ENCODE peak calls at places on chromosomes 12 and 14, in seven cellular contexts. I, Y, D, O, L, G and V are unnamed samples. For H3K4me1, the result is how much of the 10 kb centered on the place peaks cover.

GRCh38 chr14:74684444-74684843 is 28.4 kb downstream of the AREL1 start:
- DNase-seq in I (no peak), Y (no peak), D (no peak), O (no peak), L (no peak), G (no peak), V (no peak)

GRCh38 chr14:102544745-102545460 is 35.3 kb upstream of the ANKRD9 start:
- DNase-seq in I (peak), Y (peak), D (no peak), O (no peak), L (no peak), G (no peak), V (no peak)

GRCh38 chr12:69007858-69008314 is 74.9 kb upstream of the CPM start:
- DNase-seq in I (peak), Y (no peak), D (no peak), O (no peak), L (no peak), G (no peak), V (no peak)

GRCh38 chr12:5318874-5319273 is 113.0 kb upstream of the NTF3 start:
- DNase-seq in I (peak), Y (no peak), D (no peak), O (no peak), L (no peak), G (no peak), V (peak)

GRCh38 chr14:73591690-73592448 is at the start of gene ACOT4:
- DNase-seq in I (peak), Y (no peak), D (peak), O (peak), L (peak), G (no peak), V (no peak)

GRCh38 chr14:74988131-74988530 is 14.6 kb upstream of the EIF2B2 start:
- DNase-seq in I (peak), Y (no peak), D (no peak), O (no peak), L (peak), G (no peak), V (peak)

GRCh38 chr14:102028733-102029132 is 58.1 kb downstream of the HSP90AA1 start:
- DNase-seq in I (peak), Y (no peak), D (no peak), O (no peak), L (no peak), G (no peak), V (no peak)

GRCh38 chr14:80549141-80549540 is 337.8 kb upstream of the DIO2 start:
- DNase-seq in I (no peak), Y (no peak), D (no peak), O (no peak), L (no peak), G (no peak), V (no peak)

GRCh38 chr14:105087963-105088811 is 23.0 kb upstream of the GPR132 start:
- DNase-seq in I (peak), Y (peak), D (no peak), O (peak), L (peak), G (peak), V (no peak)

GRCh38 chr12:29067430-29067829 is 81.6 kb upstream of the FAR2 start:
- DNase-seq in I (no peak), Y (no peak), D (no peak), O (no peak), L (no peak), G (no peak), V (no peak)

GRCh38 chr12:98572010-98572409 is 21.5 kb upstream of the SLC25A3 start:
- DNase-seq in I (no peak), Y (peak), D (no peak), O (no peak), L (peak), G (no peak), V (no peak)

GRCh38 chr14:99265571-99265970 is 6.4 kb downstream of the BCL11B start:
- DNase-seq in I (no peak), Y (no peak), D (no peak), O (no peak), L (no peak), G (no peak), V (no peak)

GRCh38 chr12:7629465-7629864 is 36.2 kb downstream of the APOBEC1 start:
- DNase-seq in I (no peak), Y (no peak), D (no peak), O (no peak), L (no peak), G (no peak), V (no peak)

GRCh38 chr12:31019561-31020308 is 53.9 kb upstream of the DDX11 start:
- DNase-seq in I (no peak), Y (no peak), D (no peak), O (no peak), L (no peak), G (peak), V (no peak)

GRCh38 chr14:64454671-64455070 is 10.6 kb upstream of the AKAP5 start:
- DNase-seq in I (no peak), Y (no peak), D (no peak), O (no peak), L (no peak), G (no peak), V (no peak)

GRCh38 chr12:2877047-2877958 is at the start of the genes FOXM1 and RHNO1:
- DNase-seq in I (peak), Y (peak), D (peak), O (peak), L (peak), G (peak), V (no peak)

GRCh38 chr12:126157575-126157966 is 1092.3 kb downstream of the AACS start:
- DNase-seq in I (no peak), Y (no peak), D (no peak), O (no peak), L (no peak), G (no peak), V (no peak)

GRCh38 chr14:33016611-33017010 is 77.9 kb downstream of the NPAS3 start:
- DNase-seq in I (peak), Y (no peak), D (no peak), O (no peak), L (no peak), G (no peak), V (no peak)
- H3K4me1 ChIP-seq in I (under half), Y (under half), D (under half), O (under half), L (under half), G (under half), V (under half)

GRCh38 chr12:121812320-121812871 is 8.6 kb downstream of the SETD1B start:
- DNase-seq in I (peak), Y (no peak), D (no peak), O (peak), L (peak), G (no peak), V (no peak)

GRCh38 chr12:121810833-121811433 is 7.1 kb downstream of the SETD1B start:
- DNase-seq in I (peak), Y (no peak), D (no peak), O (no peak), L (no peak), G (no peak), V (no peak)

GRCh38 chr12:121812921-121813896 is 9.4 kb downstream of the SETD1B start:
- DNase-seq in I (peak), Y (no peak), D (no peak), O (no peak), L (no peak), G (no peak), V (no peak)

GRCh38 chr12:121810234-121810817 is 6.5 kb downstream of the SETD1B start:
- DNase-seq in I (no peak), Y (no peak), D (no peak), O (no peak), L (no peak), G (no peak), V (no peak)

DNA sequence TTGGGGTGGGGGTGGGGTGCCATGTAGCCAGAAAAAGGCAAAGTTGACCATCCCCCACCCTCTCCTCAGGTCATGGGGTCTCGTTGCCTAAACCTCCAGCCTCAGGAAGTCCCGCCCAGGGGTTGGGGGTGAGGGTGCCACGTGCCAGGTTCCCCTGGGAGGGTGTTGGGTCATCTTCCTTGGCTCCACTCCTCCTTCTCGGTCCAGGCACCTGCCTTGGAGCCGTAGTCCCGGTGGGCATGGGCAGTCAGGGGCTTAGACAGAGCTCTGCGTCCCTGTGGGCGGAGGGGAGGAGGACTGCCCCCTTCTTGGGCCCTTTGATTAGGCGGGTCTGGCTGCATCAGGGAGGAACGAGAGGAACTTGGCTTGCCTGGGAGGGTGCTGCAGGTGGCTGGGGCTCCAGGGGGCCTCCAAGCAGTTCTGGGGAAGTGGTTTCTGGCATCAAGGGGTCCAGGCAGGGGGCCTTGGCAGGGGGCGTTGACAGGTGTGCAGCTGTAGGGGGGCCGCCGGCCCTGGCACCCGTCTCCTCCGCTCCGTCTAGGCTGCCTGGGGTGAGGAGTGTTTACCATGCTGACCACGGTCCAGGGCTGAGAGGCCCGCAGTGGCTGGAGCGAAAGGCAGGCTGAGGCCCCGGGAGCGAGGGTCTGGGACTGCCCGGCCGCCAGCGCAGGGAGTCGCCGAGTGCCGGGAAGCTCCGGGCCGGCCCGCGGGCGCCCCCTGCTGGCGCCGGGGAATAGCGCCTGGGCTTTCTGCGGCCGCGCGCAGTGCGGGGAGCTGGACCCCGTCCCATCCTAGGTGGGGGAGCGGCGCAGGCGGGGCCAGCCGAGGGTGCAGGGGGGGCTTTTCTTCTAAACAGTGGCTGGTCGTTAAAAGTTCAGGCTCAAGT is 7.9 kb downstream of the SETD1B start:
- DNase-seq in I (peak), Y (peak), D (peak), O (peak), L (peak), G (peak), V (no peak)
- H3K4me1 ChIP-seq in I (under half), Y (under half), D (under half), O (under half), L (under half), G (under half), V (under half)

DNA sequence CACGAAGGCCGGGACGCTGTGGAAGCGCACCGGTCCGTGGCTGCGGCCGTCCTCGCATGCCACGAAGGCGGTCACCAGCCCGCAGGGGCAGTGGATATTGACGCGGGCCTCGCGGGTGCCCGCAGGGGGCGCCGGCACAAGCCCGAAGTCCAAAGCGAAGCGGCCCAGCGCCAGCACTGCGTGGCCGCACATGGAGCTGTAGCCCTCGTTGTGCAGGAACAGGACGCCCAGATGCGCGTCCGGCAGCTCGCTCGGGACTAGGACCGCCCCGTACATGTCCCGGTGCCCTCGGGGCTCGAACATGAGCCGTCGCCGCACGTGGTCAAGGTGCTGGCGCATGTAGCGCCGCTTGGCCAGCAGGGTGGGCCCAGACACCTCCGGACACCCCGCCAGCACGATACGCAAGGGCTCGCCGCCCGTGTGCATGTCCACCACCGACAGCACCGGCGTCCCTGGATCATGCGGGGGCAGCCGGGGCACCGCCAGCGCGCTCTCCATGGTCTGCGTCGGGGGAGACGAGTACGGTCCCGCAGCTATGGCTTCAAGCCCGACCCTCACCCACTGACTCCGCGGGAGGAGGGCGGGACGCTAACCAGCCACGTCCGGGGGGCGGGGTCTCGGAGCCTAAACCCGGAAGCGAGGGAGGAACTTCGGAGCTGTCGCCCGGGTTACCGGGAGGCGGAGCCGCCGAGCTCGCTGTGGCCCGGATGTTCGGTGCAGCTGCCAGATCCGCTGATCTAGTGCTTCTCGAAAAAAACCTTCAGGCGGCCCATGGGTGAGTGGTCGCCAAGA is at the start of the genes JKAMP and L3HYPDH:
- DNase-seq in I (peak), Y (peak), D (peak), O (peak), L (peak), G (peak), V (peak)
- H3K4me1 ChIP-seq in I (under half), Y (under half), D (under half), O (under half), L (under half), G (under half), V (under half)

DNA sequence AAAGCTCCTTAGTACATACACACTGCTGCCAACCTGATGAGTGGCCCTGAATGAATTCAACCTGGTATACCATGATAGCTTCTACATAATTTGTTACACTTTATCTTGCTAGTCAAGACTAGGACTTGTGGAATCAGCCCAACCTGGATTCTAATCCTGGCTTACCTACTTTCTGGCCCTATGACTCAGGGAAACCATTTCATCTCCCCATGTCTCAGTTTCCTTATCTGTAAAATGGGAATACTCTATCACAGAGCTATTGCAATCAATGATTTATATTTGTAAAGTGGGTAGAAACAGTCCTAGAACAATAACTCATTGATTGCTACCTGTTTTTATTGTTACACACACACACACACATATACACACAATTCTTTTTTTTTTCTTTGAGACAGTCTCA is 6.5 kb upstream of the DUSP6 start:
- DNase-seq in I (no peak), Y (no peak), D (no peak), O (no peak), L (no peak), G (no peak), V (no peak)
- H3K4me1 ChIP-seq in I (under half), Y (half or more), D (under half), O (under half), L (under half), G (under half), V (under half)

DNA sequence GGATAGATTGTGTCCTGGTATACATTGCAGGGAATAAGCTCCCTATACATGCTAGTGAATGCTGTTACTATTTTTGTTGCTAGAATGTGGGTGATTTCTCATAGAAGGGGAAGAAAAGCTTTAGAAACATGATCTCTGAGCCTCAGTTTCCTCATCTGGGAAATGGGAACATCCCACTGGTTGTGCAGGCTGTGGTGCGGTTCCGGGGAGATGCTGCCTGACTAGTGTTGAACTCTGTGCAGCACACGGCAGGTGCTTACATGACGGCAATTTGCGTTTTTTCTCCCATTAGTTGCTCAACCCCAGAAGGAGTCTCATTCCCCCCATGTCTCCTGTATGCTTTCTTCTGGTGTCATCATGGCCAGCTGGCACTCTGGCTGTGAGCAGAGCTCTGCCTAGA is 32.9 kb downstream of the FOXN4 start:
- DNase-seq in I (no peak), Y (no peak), D (no peak), O (no peak), L (no peak), G (no peak), V (no peak)
- H3K4me1 ChIP-seq in I (under half), Y (under half), D (under half), O (under half), L (under half), G (under half), V (under half)

GRCh38 chr14:93956514-93957332 is 19.6 kb downstream of the ASB2 start:
- DNase-seq in I (no peak), Y (no peak), D (no peak), O (no peak), L (no peak), G (no peak), V (no peak)
- H3K4me1 ChIP-seq in I (under half), Y (half or more), D (half or more), O (half or more), L (under half), G (under half), V (under half)

DNA sequence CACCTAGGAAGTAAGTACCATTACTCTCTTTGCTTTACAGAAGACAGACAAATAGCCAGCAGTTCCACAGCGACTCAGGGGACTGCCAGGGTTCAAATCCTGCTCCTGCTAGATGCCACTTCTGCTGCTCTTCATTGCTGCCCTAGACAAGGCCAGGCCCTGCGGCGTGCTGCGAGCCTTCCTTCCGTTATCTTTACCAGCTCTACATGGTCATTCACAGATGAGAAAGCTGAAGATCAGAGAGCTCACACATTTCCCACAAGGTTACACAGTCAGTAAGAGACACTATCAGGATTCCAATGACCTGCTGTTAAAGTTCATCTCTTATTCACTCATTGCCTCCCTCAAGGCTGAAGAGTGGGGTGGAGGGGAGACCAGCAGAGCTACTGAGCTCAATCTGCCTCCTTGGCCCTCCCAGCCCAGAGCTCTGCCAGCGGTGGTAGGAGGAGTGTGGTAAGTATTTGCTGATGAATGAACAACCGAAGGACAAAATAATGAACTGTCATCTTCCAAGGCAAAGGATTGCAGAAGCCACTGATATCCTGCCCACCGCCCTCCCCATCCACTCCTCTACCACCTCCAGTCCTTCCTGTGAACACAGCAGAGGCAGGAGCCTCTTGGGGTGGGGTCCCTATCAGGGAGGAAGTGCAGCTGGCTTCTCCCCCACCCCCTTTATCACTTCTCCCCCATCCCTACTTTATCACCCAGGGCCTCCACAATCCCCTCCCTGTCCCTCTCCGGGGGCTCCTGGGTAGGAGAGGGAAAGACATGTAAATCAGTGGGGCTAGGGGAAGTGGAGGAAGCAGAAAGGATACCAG is 14.7 kb upstream of the HDAC7 start:
- DNase-seq in I (no peak), Y (no peak), D (no peak), O (no peak), L (no peak), G (no peak), V (no peak)
- H3K4me1 ChIP-seq in I (under half), Y (under half), D (half or more), O (under half), L (under half), G (under half), V (under half)

DNA sequence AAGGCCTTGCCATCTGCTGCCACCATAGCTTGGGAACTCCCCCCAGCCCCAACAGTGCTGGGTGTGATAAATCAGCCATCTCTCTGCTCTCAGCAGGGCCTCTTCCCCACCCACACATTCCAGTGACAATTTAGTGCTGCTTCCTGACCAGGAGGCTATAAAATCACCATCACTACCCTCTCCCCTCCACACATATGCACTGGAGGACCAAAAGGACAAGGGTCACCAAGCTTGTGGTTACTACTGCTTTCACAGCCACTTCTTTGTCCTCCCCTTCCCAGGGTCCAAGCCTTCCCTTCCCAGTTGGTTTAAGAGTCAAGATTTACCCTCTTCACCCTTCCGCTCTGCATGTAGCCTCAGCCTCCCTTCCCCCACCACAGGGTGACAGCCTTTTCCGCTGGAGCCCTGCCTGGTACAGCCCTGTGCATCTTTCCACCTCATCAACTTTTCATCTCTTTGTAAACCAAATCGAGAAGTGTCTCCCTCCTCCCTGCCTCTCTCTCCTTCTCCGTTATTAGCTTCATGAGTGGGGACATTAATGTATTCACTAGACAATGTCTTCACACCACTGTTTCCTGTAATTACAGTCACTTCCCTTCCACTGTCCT is 9.4 kb downstream of the PSMB5 start:
- DNase-seq in I (no peak), Y (no peak), D (no peak), O (no peak), L (no peak), G (no peak), V (no peak)
- H3K4me1 ChIP-seq in I (under half), Y (under half), D (under half), O (under half), L (under half), G (under half), V (under half)

DNA sequence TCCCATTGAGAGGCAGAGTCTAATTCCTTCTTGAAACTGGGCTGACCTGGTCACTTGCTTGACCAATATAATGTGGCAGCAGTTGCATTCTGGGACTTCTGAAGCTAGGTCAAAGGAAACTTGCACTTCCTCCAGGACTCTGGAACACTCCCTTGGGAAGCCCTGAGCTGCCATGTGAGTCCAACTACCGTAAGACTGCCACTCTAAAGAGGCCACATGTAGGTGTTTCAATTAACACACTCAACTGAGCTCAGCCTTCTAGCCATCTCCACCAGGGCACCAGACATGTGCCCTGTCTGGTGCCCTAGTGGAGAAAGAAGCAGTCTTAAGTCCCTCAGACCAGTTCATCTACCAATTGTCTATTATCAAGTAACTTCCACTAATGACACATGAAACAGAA is 6.1 kb upstream of the TEP1 start:
- DNase-seq in I (no peak), Y (no peak), D (no peak), O (no peak), L (no peak), G (no peak), V (no peak)
- H3K4me1 ChIP-seq in I (under half), Y (under half), D (under half), O (under half), L (under half), G (under half), V (under half)